ENCODE peak calls at places on chromosomes 5 and 9, in five cellular contexts. One of them, this sample, is unnamed.
A peak's percentile ranks its signal among the peaks of the same experiment; 100 is the strongest.

GRCh38 chr5:79560774-79561524 is 47.0 kb upstream of the HOMER1 start:
- DNase-seq in CD8-positive, alpha-beta memory T cell: no peak
- DNase-seq in mammary epithelial cell: peak; percentile 40
- DNase-seq in uterus: no peak
- DNase-seq in CD8-positive, alpha-beta T cell: no peak
- DNase-seq in this sample: no peak

GRCh38 chr5:142930395-142930794 is 160.2 kb downstream of the ARHGAP26 start:
- DNase-seq in CD8-positive, alpha-beta T cell: no peak
- DNase-seq in CD8-positive, alpha-beta memory T cell: no peak
- DNase-seq in mammary epithelial cell: no peak
- DNase-seq in uterus: no peak
- DNase-seq in this sample: no peak

GRCh38 chr5:43997647-43998251 is 391.5 kb downstream of the FGF10 start:
- DNase-seq in CD8-positive, alpha-beta memory T cell: no peak
- DNase-seq in mammary epithelial cell: no peak
- DNase-seq in uterus: no peak
- DNase-seq in CD8-positive, alpha-beta T cell: no peak
- DNase-seq in this sample: peak; percentile 7

GRCh38 chr9:17978773-17979172 is 399.9 kb downstream of the SH3GL2 start:
- DNase-seq in CD8-positive, alpha-beta memory T cell: no peak
- DNase-seq in CD8-positive, alpha-beta T cell: no peak
- DNase-seq in uterus: no peak
- DNase-seq in mammary epithelial cell: no peak
- DNase-seq in this sample: no peak

GRCh38 chr5:147869112-147869511 is 9.4 kb upstream of the SCGB3A2 start:
- DNase-seq in CD8-positive, alpha-beta memory T cell: no peak
- DNase-seq in uterus: no peak
- DNase-seq in mammary epithelial cell: no peak
- DNase-seq in CD8-positive, alpha-beta T cell: no peak
- DNase-seq in this sample: no peak

GRCh38 chr5:1208743-1209551 is 7.6 kb downstream of the SLC6A19 start:
- DNase-seq in uterus: no peak
- DNase-seq in CD8-positive, alpha-beta T cell: no peak
- DNase-seq in mammary epithelial cell: no peak
- DNase-seq in CD8-positive, alpha-beta memory T cell: no peak
- DNase-seq in this sample: no peak

GRCh38 chr9:91395553-91396470 is 27.8 kb downstream of the NFIL3 start:
- DNase-seq in CD8-positive, alpha-beta T cell: no peak
- DNase-seq in uterus: no peak
- DNase-seq in mammary epithelial cell: peak; percentile 85
- DNase-seq in CD8-positive, alpha-beta memory T cell: no peak
- DNase-seq in this sample: peak; percentile 22

GRCh38 chr5:91110709-91111108 is 272.4 kb downstream of the ARRDC3 start:
- DNase-seq in uterus: peak; percentile 21
- DNase-seq in mammary epithelial cell: no peak
- DNase-seq in CD8-positive, alpha-beta T cell: no peak
- DNase-seq in CD8-positive, alpha-beta memory T cell: no peak
- DNase-seq in this sample: no peak

GRCh38 chr5:98916540-98916939 is 12.3 kb downstream of the CHD1 start:
- DNase-seq in CD8-positive, alpha-beta T cell: no peak
- DNase-seq in CD8-positive, alpha-beta memory T cell: no peak
- DNase-seq in mammary epithelial cell: no peak
- DNase-seq in uterus: no peak
- DNase-seq in this sample: no peak

DNA sequence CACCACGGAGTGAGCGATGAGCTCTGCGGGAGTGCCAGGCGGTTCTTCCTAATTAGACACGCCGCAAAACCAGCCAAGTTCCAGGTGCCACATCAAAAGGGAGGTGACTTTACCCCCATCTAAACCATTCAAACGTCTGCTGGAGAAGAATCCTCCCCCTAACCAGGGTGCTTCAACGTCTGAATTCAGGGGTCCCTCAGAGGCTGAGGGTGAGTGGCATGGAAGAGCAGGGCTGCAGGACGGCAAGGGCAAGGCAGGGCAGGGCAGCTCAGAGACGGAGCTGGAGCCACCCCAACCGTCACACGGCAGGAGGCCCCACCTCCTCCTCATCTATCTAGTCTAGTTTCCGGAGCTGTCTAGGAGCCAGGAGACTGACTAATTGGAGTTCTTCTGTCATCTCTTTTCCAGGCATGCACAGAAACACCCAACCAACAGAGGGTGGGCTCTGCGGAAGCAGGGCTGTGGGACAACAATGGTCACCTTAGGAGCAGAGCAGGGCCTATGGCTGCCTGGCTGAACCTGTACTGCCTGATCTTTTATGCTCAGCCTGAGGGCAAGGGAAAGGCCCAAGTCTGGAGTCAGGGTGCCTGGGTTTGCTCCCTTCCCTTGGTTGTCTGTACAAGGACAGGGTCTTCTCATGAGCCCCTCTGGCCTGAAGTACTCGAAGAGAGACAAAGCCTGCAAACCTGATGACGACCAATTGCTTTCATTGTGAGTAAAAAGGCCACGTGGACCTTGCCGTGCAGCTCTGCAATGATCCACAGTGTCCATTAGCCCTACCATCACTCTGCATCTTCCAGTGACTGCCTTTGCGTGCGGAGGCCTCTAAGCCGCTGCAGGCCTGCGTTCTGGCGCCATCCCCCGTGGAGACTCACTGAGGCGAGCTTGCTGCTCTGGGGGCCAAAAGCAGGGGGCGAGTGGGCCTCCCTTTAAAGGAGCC is 81.0 kb upstream of the SLC25A51 start:
- DNase-seq in CD8-positive, alpha-beta T cell: no peak
- DNase-seq in CD8-positive, alpha-beta memory T cell: no peak
- DNase-seq in mammary epithelial cell: no peak
- DNase-seq in uterus: no peak
- DNase-seq in this sample: no peak
- H3K27ac ChIP-seq in CD8-positive, alpha-beta T cell: no peak overlapping the region
- H3K27ac ChIP-seq in CD8-positive, alpha-beta memory T cell: peak overlapping the region; percentile 13
- H3K27ac ChIP-seq in mammary epithelial cell: no peak overlapping the region
- H3K27ac ChIP-seq in uterus: no peak overlapping the region
- H3K27ac ChIP-seq in this sample: no peak overlapping the region

GRCh38 chr9:133706651-133707050 is 31.5 kb downstream of the SARDH start:
- DNase-seq in mammary epithelial cell: no peak
- DNase-seq in uterus: no peak
- DNase-seq in CD8-positive, alpha-beta T cell: no peak
- DNase-seq in CD8-positive, alpha-beta memory T cell: no peak
- DNase-seq in this sample: no peak
- H3K4me3 ChIP-seq in mammary epithelial cell: no peak overlapping the region
- H3K4me3 ChIP-seq in uterus: no peak overlapping the region
- H3K4me3 ChIP-seq in CD8-positive, alpha-beta T cell: no peak overlapping the region
- H3K4me3 ChIP-seq in CD8-positive, alpha-beta memory T cell: no peak overlapping the region
- H3K4me3 ChIP-seq in this sample: no peak overlapping the region

GRCh38 chr5:135456238-135457099 is 4.3 kb upstream of the TIFAB start:
- DNase-seq in CD8-positive, alpha-beta T cell: no peak
- DNase-seq in CD8-positive, alpha-beta memory T cell: no peak
- DNase-seq in uterus: no peak
- DNase-seq in mammary epithelial cell: peak; percentile 91
- DNase-seq in this sample: no peak
- H3K27ac ChIP-seq in CD8-positive, alpha-beta T cell: no peak overlapping the region
- H3K27ac ChIP-seq in CD8-positive, alpha-beta memory T cell: peak overlapping the region; percentile 33
- H3K27ac ChIP-seq in uterus: no peak overlapping the region
- H3K27ac ChIP-seq in mammary epithelial cell: peak overlapping the region; percentile 10
- H3K27ac ChIP-seq in this sample: no peak overlapping the region

DNA sequence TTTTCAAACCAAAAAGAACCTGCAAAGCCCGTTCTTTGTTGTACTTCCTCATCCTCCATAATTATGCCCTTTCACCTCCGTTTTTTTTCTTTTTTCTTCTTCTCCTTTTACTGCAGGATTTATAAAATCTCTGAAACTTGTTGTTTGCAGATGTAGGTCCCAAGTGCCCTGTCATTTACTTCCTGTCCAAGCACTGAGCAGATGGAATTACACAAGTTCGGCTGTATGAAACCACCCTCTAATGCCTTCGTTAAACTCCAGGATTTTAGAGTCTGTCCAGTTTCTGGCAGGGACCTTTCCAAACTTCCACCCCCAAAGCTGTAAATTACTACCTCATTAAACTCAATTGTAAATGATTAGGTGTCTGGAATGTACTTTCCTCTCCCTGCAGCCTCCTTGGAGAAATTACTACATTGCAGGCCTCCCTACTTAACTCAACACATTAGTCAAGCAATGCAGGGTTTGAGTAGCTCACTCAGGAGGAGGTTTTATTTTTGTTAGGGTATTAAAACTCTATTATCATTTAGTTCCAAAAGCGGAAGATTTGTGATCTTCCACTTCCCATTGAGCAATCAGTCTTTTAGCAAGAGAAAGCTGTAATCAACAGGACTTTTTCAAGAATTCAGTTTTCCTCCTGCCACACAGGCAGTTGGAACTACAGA is 125.6 kb upstream of the LPAR1 start:
- DNase-seq in CD8-positive, alpha-beta memory T cell: no peak
- DNase-seq in CD8-positive, alpha-beta T cell: no peak
- DNase-seq in mammary epithelial cell: no peak
- DNase-seq in uterus: peak; percentile 38
- DNase-seq in this sample: no peak
- H3K4me3 ChIP-seq in CD8-positive, alpha-beta memory T cell: no peak overlapping the region
- H3K4me3 ChIP-seq in CD8-positive, alpha-beta T cell: no peak overlapping the region
- H3K4me3 ChIP-seq in mammary epithelial cell: no peak overlapping the region
- H3K4me3 ChIP-seq in uterus: no peak overlapping the region
- H3K4me3 ChIP-seq in this sample: no peak overlapping the region

GRCh38 chr5:160291467-160291866 is 20.9 kb downstream of the CCNJL start:
- DNase-seq in mammary epithelial cell: peak; percentile 82
- DNase-seq in CD8-positive, alpha-beta T cell: no peak
- DNase-seq in uterus: no peak
- DNase-seq in CD8-positive, alpha-beta memory T cell: no peak
- DNase-seq in this sample: no peak
- H3K27ac ChIP-seq in mammary epithelial cell: peak overlapping the region; percentile 57
- H3K27ac ChIP-seq in CD8-positive, alpha-beta T cell: no peak overlapping the region
- H3K27ac ChIP-seq in uterus: no peak overlapping the region
- H3K27ac ChIP-seq in CD8-positive, alpha-beta memory T cell: no peak overlapping the region
- H3K27ac ChIP-seq in this sample: no peak overlapping the region

GRCh38 chr9:127543221-127543620 is 68.9 kb upstream of the STXBP1 start:
- DNase-seq in CD8-positive, alpha-beta T cell: no peak
- DNase-seq in CD8-positive, alpha-beta memory T cell: no peak
- DNase-seq in uterus: no peak
- DNase-seq in mammary epithelial cell: no peak
- DNase-seq in this sample: peak; percentile 82
- H3K4me3 ChIP-seq in CD8-positive, alpha-beta T cell: no peak overlapping the region
- H3K4me3 ChIP-seq in CD8-positive, alpha-beta memory T cell: no peak overlapping the region
- H3K4me3 ChIP-seq in uterus: no peak overlapping the region
- H3K4me3 ChIP-seq in mammary epithelial cell: no peak overlapping the region
- H3K4me3 ChIP-seq in this sample: no peak overlapping the region

GRCh38 chr9:8779478-8779877 is 979.9 kb upstream of the DMAC1 start:
- DNase-seq in uterus: no peak
- DNase-seq in mammary epithelial cell: no peak
- DNase-seq in CD8-positive, alpha-beta T cell: no peak
- DNase-seq in CD8-positive, alpha-beta memory T cell: no peak
- DNase-seq in this sample: no peak
- H3K27ac ChIP-seq in uterus: no peak overlapping the region
- H3K27ac ChIP-seq in mammary epithelial cell: no peak overlapping the region
- H3K27ac ChIP-seq in CD8-positive, alpha-beta T cell: no peak overlapping the region
- H3K27ac ChIP-seq in CD8-positive, alpha-beta memory T cell: no peak overlapping the region
- H3K27ac ChIP-seq in this sample: no peak overlapping the region

DNA sequence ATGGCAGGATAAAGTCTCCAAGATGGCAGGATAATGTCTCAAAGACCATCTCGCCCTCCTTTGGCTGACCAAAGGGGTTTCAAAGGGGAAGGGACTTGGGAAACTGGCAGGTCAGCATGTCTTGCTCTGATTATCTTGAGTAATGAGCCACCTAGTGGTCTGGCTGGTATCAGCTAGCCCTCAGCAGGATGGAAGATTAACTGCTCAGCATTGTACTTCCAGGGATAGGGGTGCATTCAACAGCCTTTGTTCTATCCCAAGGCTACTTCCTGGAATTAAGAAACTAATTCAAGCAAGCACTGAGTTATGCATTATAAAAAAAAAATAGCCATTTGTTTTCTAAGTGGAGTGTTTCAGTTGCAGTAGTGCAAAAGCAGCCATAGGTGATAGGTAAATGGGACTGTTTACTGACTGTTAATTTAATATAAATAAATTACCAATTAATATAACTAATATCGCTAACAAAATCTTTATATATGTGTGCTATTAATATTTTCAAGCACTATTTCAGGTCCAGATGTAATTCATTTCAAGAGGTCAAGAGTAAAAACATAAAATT is 555.5 kb downstream of the CDH9 start:
- DNase-seq in CD8-positive, alpha-beta memory T cell: no peak
- DNase-seq in CD8-positive, alpha-beta T cell: no peak
- DNase-seq in uterus: no peak
- DNase-seq in mammary epithelial cell: no peak
- DNase-seq in this sample: peak; percentile 58
- H3K4me3 ChIP-seq in CD8-positive, alpha-beta memory T cell: no peak overlapping the region
- H3K4me3 ChIP-seq in CD8-positive, alpha-beta T cell: no peak overlapping the region
- H3K4me3 ChIP-seq in uterus: no peak overlapping the region
- H3K4me3 ChIP-seq in mammary epithelial cell: no peak overlapping the region
- H3K4me3 ChIP-seq in this sample: no peak overlapping the region

GRCh38 chr9:126377521-126377920 is 50.9 kb downstream of the MVB12B start:
- DNase-seq in CD8-positive, alpha-beta T cell: no peak
- DNase-seq in mammary epithelial cell: no peak
- DNase-seq in uterus: no peak
- DNase-seq in CD8-positive, alpha-beta memory T cell: no peak
- DNase-seq in this sample: no peak
- H3K27ac ChIP-seq in CD8-positive, alpha-beta T cell: no peak overlapping the region
- H3K27ac ChIP-seq in mammary epithelial cell: no peak overlapping the region
- H3K27ac ChIP-seq in uterus: no peak overlapping the region
- H3K27ac ChIP-seq in CD8-positive, alpha-beta memory T cell: no peak overlapping the region
- H3K27ac ChIP-seq in this sample: no peak overlapping the region

GRCh38 chr5:154761062-154761740 is 6.0 kb downstream of the LARP1 start:
- DNase-seq in CD8-positive, alpha-beta memory T cell: peak; percentile 42
- DNase-seq in CD8-positive, alpha-beta T cell: no peak
- DNase-seq in uterus: no peak
- DNase-seq in mammary epithelial cell: no peak
- DNase-seq in this sample: no peak
- H3K4me3 ChIP-seq in CD8-positive, alpha-beta memory T cell: peak overlapping the region; percentile 29
- H3K4me3 ChIP-seq in CD8-positive, alpha-beta T cell: peak overlapping the region; percentile 4
- H3K4me3 ChIP-seq in uterus: no peak overlapping the region
- H3K4me3 ChIP-seq in mammary epithelial cell: no peak overlapping the region
- H3K4me3 ChIP-seq in this sample: no peak overlapping the region

This sample was measured in SJCRH30.